ENCODE peak calls at places on chromosome 19, in nine cellular contexts. M is epithelial cell of esophagus; G is EL; I is activated T-helper 1 cell treated with anti-CD3 and anti-CD28 coated beads, Interleukin-2, amount 50 U/mL, for 16 hours; X is osteoblast; T is T follicular helper cell; V is substantia nigra; Q is effector CD4-positive, alpha-beta T cell; Z is Peyer's patch. L is an unnamed sample.

GRCh38 chr19:40594657-40595077 is 6.5 kb upstream of the LTBP4 start:
- DNase-seq in M (peak; percentile 74), G (peak; percentile 64), I (no peak), X (peak; percentile 97), T (no peak), V (no peak), Q (no peak), Z (no peak), L (no peak)

GRCh38 chr19:46639356-46640061 is 3.5 kb upstream of the GNG8 start:
- DNase-seq in M (no peak), G (peak; percentile 72), I (no peak), X (peak; percentile 92), T (no peak), V (peak; percentile 68), Q (no peak), Z (no peak), L (no peak)

GRCh38 chr19:4277051-4277700 is 1.9 kb upstream of the SHD start:
- DNase-seq in M (no peak), G (no peak), I (no peak), X (peak; percentile 86), T (no peak), V (no peak), Q (no peak), Z (no peak), L (no peak)

GRCh38 chr19:11984986-11985385 is 20.1 kb downstream of the ZNF763 start:
- DNase-seq in M (no peak), G (no peak), I (no peak), X (no peak), T (no peak), V (no peak), Q (no peak), Z (no peak), L (no peak)

GRCh38 chr19:3683866-3684816 is 16.1 kb downstream of the PIP5K1C start:
- DNase-seq in M (no peak), G (peak; percentile 91), I (no peak), X (no peak), T (no peak), V (no peak), Q (no peak), Z (no peak), L (no peak)

GRCh38 chr19:9741476-9742171 is 26.9 kb downstream of the ZNF846 start:
- DNase-seq in M (peak; percentile 73), G (no peak), I (no peak), X (no peak), T (no peak), V (no peak), Q (no peak), Z (no peak), L (no peak)

GRCh38 chr19:35754365-35755139 is 2.3 kb downstream of the HSPB6 start:
- DNase-seq in M (no peak), G (no peak), I (no peak), X (peak; percentile 69), T (no peak), V (no peak), Q (no peak), Z (no peak), L (no peak)

GRCh38 chr19:18282021-18282787 is 782 bp upstream of the JUND start:
- DNase-seq in M (no peak), G (no peak), I (no peak), X (no peak), T (no peak), V (peak; percentile 98), Q (no peak), Z (no peak), L (no peak)